ENCODE peak calls at places on chromosomes 12 and 14, in nine cellular contexts. H, X, E, I, C, D, Y, F and O are unnamed samples.

GRCh38 chr12:118402251-118402650 is 25.9 kb downstream of the SUDS3 start:
- DNase-seq in H (peak), X (no peak), E (no peak), I (no peak), C (peak), D (no peak), Y (no peak), F (no peak), O (peak)

GRCh38 chr12:45214071-45214470 is 1.8 kb upstream of the ANO6 start:
- DNase-seq in H (no peak), X (no peak), E (no peak), I (no peak), C (no peak), D (no peak), Y (no peak), F (no peak), O (no peak)

GRCh38 chr14:55398679-55399078 is 13.0 kb downstream of the ATG14 start:
- DNase-seq in H (peak), X (no peak), E (no peak), I (peak), C (peak), D (no peak), Y (no peak), F (no peak), O (peak)

GRCh38 chr12:12819752-12820311 is 6.7 kb downstream of the DDX47 start:
- DNase-seq in H (peak), X (no peak), E (no peak), I (peak), C (peak), D (no peak), Y (no peak), F (no peak), O (peak)

GRCh38 chr12:132597333-132598283 is 12.8 kb downstream of the LRCOL1 start:
- DNase-seq in H (peak), X (no peak), E (no peak), I (no peak), C (peak), D (no peak), Y (no peak), F (peak), O (no peak)

GRCh38 chr12:124927325-124928094 is 13.1 kb upstream of the UBC start:
- DNase-seq in H (no peak), X (peak), E (peak), I (peak), C (peak), D (peak), Y (peak), F (peak), O (peak)

GRCh38 chr12:28489256-28489655 is 299.0 kb downstream of the CCDC91 start:
- DNase-seq in H (no peak), X (no peak), E (no peak), I (no peak), C (peak), D (no peak), Y (no peak), F (no peak), O (no peak)

GRCh38 chr12:96233168-96233567 is 39.0 kb downstream of the ELK3 start:
- DNase-seq in H (no peak), X (no peak), E (peak), I (no peak), C (peak), D (no peak), Y (no peak), F (no peak), O (no peak)

GRCh38 chr12:60201891-60202290 is 606.1 kb downstream of the SLC16A7 start:
- DNase-seq in H (peak), X (no peak), E (no peak), I (no peak), C (peak), D (no peak), Y (no peak), F (peak), O (no peak)

GRCh38 chr14:100825691-100826331 is at the start of gene MEG3:
- DNase-seq in H (peak), X (no peak), E (peak), I (no peak), C (peak), D (no peak), Y (no peak), F (no peak), O (peak)

GRCh38 chr14:92190768-92191167 is 69.0 kb downstream of the CPSF2 start:
- DNase-seq in H (no peak), X (no peak), E (no peak), I (no peak), C (no peak), D (no peak), Y (no peak), F (no peak), O (no peak)

GRCh38 chr12:31491819-31492598 is 98.9 kb downstream of the DENND5B start:
- DNase-seq in H (peak), X (peak), E (no peak), I (peak), C (peak), D (no peak), Y (no peak), F (no peak), O (peak)

GRCh38 chr14:66249544-66249943 is 236.6 kb upstream of the CCDC196 start:
- DNase-seq in H (no peak), X (no peak), E (no peak), I (no peak), C (no peak), D (no peak), Y (no peak), F (no peak), O (no peak)

GRCh38 chr14:21993837-21994236 is 320.2 kb upstream of the OR4E1 start:
- DNase-seq in H (no peak), X (no peak), E (no peak), I (no peak), C (no peak), D (no peak), Y (no peak), F (no peak), O (no peak)

GRCh38 chr14:31965735-31966598 is 111.1 kb upstream of the ARHGAP5 start:
- DNase-seq in H (no peak), X (no peak), E (no peak), I (no peak), C (no peak), D (no peak), Y (no peak), F (no peak), O (no peak)

GRCh38 chr14:24367506-24368214 is at the start of gene NFATC4:
- DNase-seq in H (peak), X (peak), E (peak), I (peak), C (peak), D (peak), Y (peak), F (peak), O (peak)

GRCh38 chr14:92780444-92780843 is 13.7 kb upstream of the GOLGA5 start:
- DNase-seq in H (peak), X (no peak), E (no peak), I (peak), C (peak), D (no peak), Y (no peak), F (no peak), O (no peak)

GRCh38 chr14:94770251-94770749 is 387 bp upstream of the GSC start:
- DNase-seq in H (no peak), X (no peak), E (no peak), I (no peak), C (peak), D (no peak), Y (no peak), F (no peak), O (no peak)

GRCh38 chr12:109948382-109948781 is 47.8 kb downstream of the GIT2 start:
- DNase-seq in H (no peak), X (no peak), E (no peak), I (no peak), C (no peak), D (no peak), Y (no peak), F (no peak), O (no peak)

DNA sequence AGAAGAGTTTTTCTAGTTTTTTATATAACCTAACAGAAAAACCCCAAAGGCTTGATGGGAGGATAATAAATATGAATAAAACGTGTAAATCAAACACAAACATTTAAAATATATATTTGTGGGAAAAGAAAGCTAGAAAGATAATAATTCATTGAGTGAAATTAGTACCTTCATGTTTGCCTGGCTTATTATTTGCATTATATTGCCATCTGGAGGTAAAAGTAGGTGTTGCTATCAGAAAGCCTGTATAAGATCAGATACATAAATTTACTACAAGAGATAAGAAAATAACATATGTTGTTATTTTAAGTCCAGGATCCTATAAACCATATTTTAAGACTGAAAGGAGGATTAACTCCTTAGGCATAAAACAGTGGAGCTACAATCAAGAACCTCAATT is 77.7 kb downstream of the NTS start:
- DNase-seq in H (no peak), X (no peak), E (no peak), I (peak), C (peak), D (no peak), Y (no peak), F (no peak), O (peak)
- TF ChIP-seq CTCF in H (peak), X (peak), E (no peak), I (peak), C (peak), D (no peak), Y (peak), F (peak), O (peak)

GRCh38 chr12:42102720-42103119 is 42.0 kb downstream of the GXYLT1 start:
- DNase-seq in H (no peak), X (no peak), E (no peak), I (no peak), C (no peak), D (no peak), Y (no peak), F (no peak), O (no peak)

GRCh38 chr12:42099433-42099832 is 45.2 kb downstream of the GXYLT1 start:
- DNase-seq in H (no peak), X (no peak), E (no peak), I (peak), C (no peak), D (no peak), Y (no peak), F (no peak), O (no peak)

GRCh38 chr12:42103155-42103554 is 41.5 kb downstream of the GXYLT1 start:
- DNase-seq in H (no peak), X (no peak), E (no peak), I (no peak), C (no peak), D (no peak), Y (no peak), F (no peak), O (no peak)

GRCh38 chr12:42104784-42105183 is 39.9 kb downstream of the GXYLT1 start:
- DNase-seq in H (no peak), X (no peak), E (no peak), I (no peak), C (no peak), D (no peak), Y (no peak), F (no peak), O (no peak)

DNA sequence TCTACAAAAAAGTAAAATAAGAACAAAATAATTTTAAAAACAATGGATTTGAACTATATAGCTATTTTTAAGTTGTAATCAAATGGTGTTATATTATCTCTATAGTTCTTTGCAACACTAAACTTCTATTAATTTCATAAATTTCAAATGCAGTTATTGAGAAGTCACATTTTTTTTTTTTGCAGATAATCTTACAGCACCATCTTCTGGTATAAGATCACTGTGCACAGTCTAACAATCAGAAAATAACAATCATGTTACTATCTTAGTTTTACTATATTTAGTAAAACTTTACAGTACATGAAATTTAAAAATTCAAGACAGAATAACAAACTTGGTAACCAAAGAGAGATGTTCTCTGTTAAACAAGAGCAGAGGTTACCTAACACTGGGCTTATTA is 40.6 kb downstream of the GXYLT1 start:
- DNase-seq in H (no peak), X (no peak), E (no peak), I (no peak), C (no peak), D (no peak), Y (no peak), F (no peak), O (no peak)
- TF ChIP-seq CTCF in H (peak), X (no peak), E (peak), I (peak), C (peak), D (no peak), Y (no peak), F (peak), O (peak)

GRCh38 chr14:104023325-104024055 is 62.0 kb upstream of the ASPG start:
- DNase-seq in H (no peak), X (no peak), E (no peak), I (no peak), C (peak), D (no peak), Y (no peak), F (no peak), O (no peak)

GRCh38 chr14:104016873-104017650 is 68.4 kb upstream of the ASPG start:
- DNase-seq in H (no peak), X (no peak), E (no peak), I (no peak), C (no peak), D (no peak), Y (no peak), F (no peak), O (no peak)

GRCh38 chr14:104020471-104020870 is 65.0 kb upstream of the ASPG start:
- DNase-seq in H (no peak), X (no peak), E (no peak), I (peak), C (no peak), D (no peak), Y (no peak), F (no peak), O (no peak)

GRCh38 chr14:104019029-104019428 is 66.5 kb upstream of the ASPG start:
- DNase-seq in H (no peak), X (no peak), E (no peak), I (no peak), C (no peak), D (no peak), Y (no peak), F (no peak), O (no peak)

DNA sequence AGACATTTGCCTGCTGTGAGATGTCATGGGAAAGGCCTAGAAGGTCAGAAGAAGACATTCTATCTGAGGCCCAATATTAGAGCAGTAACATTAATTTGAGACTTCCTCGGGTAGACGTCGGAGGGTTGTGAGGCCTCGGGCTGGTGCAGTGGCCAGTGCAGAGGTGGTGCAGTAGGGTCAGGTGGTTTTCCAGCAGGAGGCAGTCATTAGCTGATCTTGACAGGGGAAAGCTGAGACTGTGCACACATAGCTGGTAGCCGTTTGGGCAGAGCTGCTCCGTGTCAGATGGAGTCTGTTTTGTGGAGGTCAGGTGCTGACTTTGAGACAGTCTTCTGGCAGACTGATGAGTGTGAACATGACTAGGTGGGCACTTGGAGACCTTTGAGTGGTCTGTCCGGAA is 65.7 kb upstream of the ASPG start:
- DNase-seq in H (no peak), X (no peak), E (no peak), I (no peak), C (no peak), D (no peak), Y (no peak), F (no peak), O (no peak)
- TF ChIP-seq CTCF in H (no peak), X (no peak), E (no peak), I (no peak), C (no peak), D (no peak), Y (no peak), F (no peak), O (no peak)

GRCh38 chr12:126998747-126999285 is 1268.2 kb upstream of the TMEM132C start:
- DNase-seq in H (no peak), X (no peak), E (no peak), I (no peak), C (no peak), D (no peak), Y (no peak), F (peak), O (no peak)
- TF ChIP-seq CTCF in H (no peak), X (no peak), E (no peak), I (no peak), C (no peak), D (no peak), Y (no peak), F (no peak), O (no peak)

GRCh38 chr14:99505089-99505488 is 23.9 kb downstream of the CCNK start:
- DNase-seq in H (no peak), X (no peak), E (no peak), I (no peak), C (no peak), D (peak), Y (no peak), F (no peak), O (no peak)
- TF ChIP-seq CTCF in H (no peak), X (no peak), E (no peak), I (no peak), C (no peak), D (no peak), Y (no peak), F (no peak), O (no peak)

DNA sequence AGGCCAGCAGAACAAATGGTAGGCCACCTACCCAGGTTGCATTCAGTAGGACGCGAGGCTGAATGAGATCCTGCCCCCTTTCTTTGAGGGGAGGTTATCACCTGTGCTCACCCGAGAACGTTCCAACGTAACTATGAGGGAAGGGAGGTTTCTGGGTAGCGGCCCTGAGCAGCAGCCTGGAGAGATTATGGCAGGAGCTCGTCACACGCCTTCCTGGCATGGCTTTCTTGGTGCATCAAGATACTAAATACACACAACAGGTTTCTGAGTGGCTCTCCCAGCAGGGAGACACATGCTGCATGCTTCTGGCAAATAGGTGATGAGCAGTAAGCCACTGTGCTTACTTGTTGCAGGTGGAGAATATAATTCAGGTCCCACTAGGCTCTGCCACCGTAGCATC is 147.7 kb downstream of the CALM1 start:
- DNase-seq in H (no peak), X (no peak), E (no peak), I (no peak), C (no peak), D (no peak), Y (no peak), F (no peak), O (no peak)
- TF ChIP-seq CTCF in H (no peak), X (no peak), E (no peak), I (no peak), C (no peak), D (no peak), Y (no peak), F (no peak), O (no peak)

GRCh38 chr12:123805119-123805518 is 43.0 kb downstream of the DNAH10 start:
- DNase-seq in H (no peak), X (no peak), E (no peak), I (no peak), C (no peak), D (no peak), Y (no peak), F (no peak), O (no peak)

GRCh38 chr12:123807670-123808069 is 45.6 kb downstream of the DNAH10 start:
- DNase-seq in H (no peak), X (no peak), E (no peak), I (no peak), C (no peak), D (no peak), Y (no peak), F (peak), O (no peak)

GRCh38 chr12:123807002-123807401 is 44.9 kb downstream of the DNAH10 start:
- DNase-seq in H (no peak), X (no peak), E (no peak), I (no peak), C (no peak), D (no peak), Y (no peak), F (no peak), O (no peak)

GRCh38 chr12:123813349-123813748 is 51.2 kb downstream of the DNAH10 start:
- DNase-seq in H (peak), X (no peak), E (no peak), I (peak), C (peak), D (no peak), Y (no peak), F (no peak), O (no peak)

DNA sequence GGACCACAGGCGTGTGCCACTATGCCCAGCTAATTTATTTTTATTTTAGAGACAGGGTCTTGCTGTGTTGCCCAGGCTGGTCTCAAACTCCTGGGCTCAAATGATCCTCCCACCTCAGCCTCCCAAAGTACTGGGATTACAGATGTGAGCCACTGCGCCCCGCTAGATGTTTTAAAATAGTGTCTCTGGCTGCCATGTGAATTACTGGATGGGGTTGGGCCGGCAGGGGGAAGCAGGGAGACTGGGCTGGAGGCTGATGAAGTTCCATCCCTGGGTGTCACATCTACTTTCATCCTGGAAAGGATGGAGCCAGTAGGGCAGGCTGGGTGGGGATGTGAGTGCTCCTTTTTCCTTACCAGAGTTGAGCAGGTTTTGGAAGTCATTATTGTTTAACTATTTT is 46.1 kb downstream of the DNAH10 start:
- DNase-seq in H (no peak), X (peak), E (no peak), I (peak), C (peak), D (no peak), Y (peak), F (peak), O (no peak)
- TF ChIP-seq CTCF in H (peak), X (no peak), E (no peak), I (peak), C (peak), D (peak), Y (no peak), F (peak), O (peak)

GRCh38 chr12:58249610-58250009 is 308.2 kb downstream of the ATP23 start:
- DNase-seq in H (no peak), X (no peak), E (no peak), I (no peak), C (peak), D (no peak), Y (no peak), F (peak), O (no peak)

GRCh38 chr12:58252914-58253313 is 311.5 kb downstream of the ATP23 start:
- DNase-seq in H (no peak), X (no peak), E (no peak), I (no peak), C (no peak), D (no peak), Y (no peak), F (no peak), O (no peak)

GRCh38 chr12:58248599-58248998 is 307.2 kb downstream of the ATP23 start:
- DNase-seq in H (no peak), X (no peak), E (no peak), I (no peak), C (no peak), D (no peak), Y (no peak), F (no peak), O (no peak)

GRCh38 chr12:58242803-58243628 is 301.6 kb downstream of the ATP23 start:
- DNase-seq in H (peak), X (no peak), E (no peak), I (no peak), C (no peak), D (no peak), Y (no peak), F (no peak), O (no peak)

GRCh38 chr12:58247633-58248032 is 306.3 kb downstream of the ATP23 start:
- DNase-seq in H (no peak), X (no peak), E (no peak), I (peak), C (no peak), D (no peak), Y (no peak), F (no peak), O (no peak)
- TF ChIP-seq CTCF in H (no peak), X (no peak), E (no peak), I (no peak), C (peak), D (no peak), Y (no peak), F (no peak), O (no peak)